ENCODE peak calls at places on chromosomes 3 and 15, in nine cellular contexts. I is CD8-positive, alpha-beta T cell; P is GM06990; H is spleen; G is AG10803; B is fibroblast of the aortic adventitia; Q is heart left ventricle; L is pancreas; O is ovary. A is an unnamed sample.
A peak's percentile ranks its signal among the peaks of the same experiment; 100 is the strongest.

GRCh38 chr3:197398301-197398878 is 100.0 kb upstream of the DLG1 start:
- DNase-seq in O (no peak), I (no peak), Q (no peak), G (no peak), B (no peak), P (no peak), L (no peak), H (no peak), A (no peak)

GRCh38 chr15:85858586-85859375 is 64.1 kb upstream of the KLHL25 start:
- DNase-seq in P (peak; percentile 46), O (peak; percentile 18), G (peak; percentile 55), B (peak; percentile 66), L (peak; percentile 49), H (peak; percentile 88), I (peak; percentile 66), Q (peak; percentile 39), A (peak; percentile 56)

GRCh38 chr15:39362832-39363561 is 217.9 kb upstream of the THBS1 start:
- DNase-seq in I (no peak), Q (no peak), G (peak; percentile 98), P (no peak), H (no peak), L (no peak), O (no peak), B (peak; percentile 26), A (peak; percentile 89)

GRCh38 chr3:14764331-14765064 is 54.3 kb upstream of the FGD5 start:
- DNase-seq in O (no peak), L (no peak), H (peak; percentile 62), I (no peak), G (peak; percentile 16), Q (no peak), P (no peak), B (peak; percentile 12), A (peak; percentile 8)

GRCh38 chr3:156321934-156322333 is 201.6 kb downstream of the KCNAB1 start:
- DNase-seq in B (no peak), H (no peak), P (no peak), O (no peak), G (no peak), L (no peak), I (no peak), Q (no peak), A (no peak)

GRCh38 chr3:57952208-57952631 is 56.0 kb upstream of the FLNB start:
- DNase-seq in O (peak; percentile 46), L (no peak), Q (peak; percentile 74), G (peak; percentile 88), H (peak; percentile 64), P (no peak), I (no peak), B (peak; percentile 88), A (peak; percentile 88)

GRCh38 chr3:137766069-137766960 is 2.2 kb downstream of the SOX14 start:
- DNase-seq in Q (no peak), O (no peak), L (no peak), H (no peak), P (no peak), B (no peak), G (no peak), I (no peak), A (no peak)

GRCh38 chr15:84749111-84749991 is 959 bp downstream of the ZNF592 start:
- DNase-seq in H (peak; percentile 85), P (peak; percentile 35), Q (peak; percentile 51), B (peak; percentile 34), L (peak; percentile 50), I (peak; percentile 25), G (peak; percentile 43), O (peak; percentile 41), A (peak; percentile 32)

GRCh38 chr15:100880139-100880896 is 687 bp downstream of the ALDH1A3 start:
- DNase-seq in O (no peak), G (peak; percentile 15), H (no peak), P (no peak), L (no peak), I (no peak), B (peak; percentile 35), Q (no peak), A (no peak)

GRCh38 chr3:141940204-141940776 is 63.8 kb downstream of the ATP1B3 start:
- DNase-seq in Q (no peak), B (peak; percentile 64), I (no peak), L (no peak), H (peak; percentile 41), O (no peak), G (peak; percentile 58), P (no peak), A (peak; percentile 42)
- TF ChIP-seq CTCF in Q (no peak), B (no peak), I (no peak), L (no peak), H (no peak), O (no peak), G (no peak), P (no peak), A (no peak)

GRCh38 chr15:98596885-98597343 is 51.4 kb upstream of the IGF1R start:
- DNase-seq in I (no peak), L (no peak), H (no peak), Q (no peak), O (no peak), P (no peak), B (peak; percentile 5), G (no peak), A (no peak)

GRCh38 chr15:98604983-98605382 is 43.4 kb upstream of the IGF1R start:
- DNase-seq in O (no peak), H (no peak), L (peak; percentile 86), G (no peak), P (no peak), Q (no peak), B (no peak), I (no peak), A (no peak)

GRCh38 chr15:98597666-98598065 is 50.7 kb upstream of the IGF1R start:
- DNase-seq in L (no peak), G (no peak), H (no peak), Q (no peak), I (no peak), B (no peak), P (no peak), O (no peak), A (no peak)

GRCh38 chr15:98596131-98596530 is 52.2 kb upstream of the IGF1R start:
- DNase-seq in G (no peak), B (no peak), H (no peak), O (no peak), P (no peak), Q (no peak), L (no peak), I (no peak), A (no peak)

GRCh38 chr15:98599911-98600685 is 48.2 kb upstream of the IGF1R start:
- DNase-seq in H (peak; percentile 81), O (peak; percentile 60), G (peak; percentile 57), I (peak; percentile 12), L (peak; percentile 74), P (peak; percentile 53), B (peak; percentile 76), Q (peak; percentile 28), A (peak; percentile 64)
- H3K4me3 ChIP-seq in H (peak overlapping the region; percentile 34), O (peak overlapping the region; percentile 36), G (peak overlapping the region; percentile 72), I (peak overlapping the region; percentile 40), L (no peak overlapping the region), P (peak overlapping the region; percentile 45), B (peak overlapping the region; percentile 74), Q (peak overlapping the region; percentile 41), A (peak overlapping the region; percentile 47)

DNA sequence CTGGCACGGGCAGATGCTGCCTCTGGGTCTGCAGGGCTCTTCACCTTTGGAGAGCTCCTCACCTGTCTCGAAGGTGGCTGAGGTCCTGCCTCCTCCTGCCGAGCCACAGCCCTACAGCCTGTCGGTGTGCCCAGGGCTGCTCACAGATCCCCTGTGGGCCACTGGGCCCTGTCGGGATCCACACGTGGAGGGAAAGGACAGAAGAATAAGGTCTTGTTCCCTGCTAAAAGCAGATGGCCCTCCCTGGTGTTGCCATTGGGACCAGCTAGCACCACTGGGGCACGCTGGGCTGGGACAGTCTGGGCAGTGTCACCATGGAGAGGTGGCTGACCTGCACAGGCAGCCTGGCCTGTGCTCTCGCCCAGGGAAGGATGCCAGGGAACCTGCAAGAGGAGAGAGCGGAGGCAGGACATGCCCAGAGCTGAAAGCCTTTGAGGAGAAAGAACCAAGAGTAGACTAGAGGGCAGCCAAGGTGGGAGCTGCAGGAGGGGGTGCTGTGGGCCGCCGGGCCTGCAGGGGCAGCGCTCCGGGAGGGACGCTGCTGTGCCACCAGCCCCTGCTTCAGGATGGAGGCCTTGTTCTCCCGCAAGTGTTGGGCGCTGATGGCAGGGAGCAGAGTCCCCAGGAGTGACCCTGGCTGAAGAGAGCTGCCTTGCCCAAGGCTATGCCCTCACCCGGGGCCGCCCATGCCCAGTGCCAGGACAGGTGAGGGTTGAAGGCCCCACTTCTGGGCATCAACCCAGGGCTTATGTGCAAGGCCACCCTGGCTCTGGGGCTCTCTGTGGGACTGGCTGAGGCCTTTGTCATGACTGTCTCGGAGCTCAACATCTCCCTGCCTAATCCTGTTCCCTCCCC is 210.2 kb downstream of the XXYLT1 start:
- DNase-seq in H (peak; percentile 81), Q (no peak), L (no peak), O (no peak), P (no peak), B (no peak), G (no peak), I (no peak), A (no peak)
- TF ChIP-seq CTCF in H (no peak), Q (no peak), L (no peak), O (no peak), P (no peak), B (no peak), G (no peak), I (no peak), A (no peak)

GRCh38 chr3:36769926-36770325 is 5.6 kb upstream of the DCLK3 start:
- DNase-seq in I (no peak), O (no peak), L (no peak), Q (no peak), B (no peak), G (no peak), P (no peak), H (no peak), A (no peak)

GRCh38 chr3:36764704-36765038 is 318 bp upstream of the DCLK3 start:
- DNase-seq in P (no peak), O (no peak), H (no peak), L (no peak), Q (no peak), B (no peak), G (no peak), I (no peak), A (no peak)

GRCh38 chr3:36763111-36763849 is 1.1 kb downstream of the DCLK3 start:
- DNase-seq in L (no peak), H (no peak), I (no peak), G (no peak), Q (no peak), B (no peak), O (no peak), P (no peak), A (no peak)

GRCh38 chr3:36765104-36765503 is 751 bp upstream of the DCLK3 start:
- DNase-seq in P (no peak), I (no peak), O (no peak), B (no peak), G (no peak), Q (no peak), H (no peak), L (no peak), A (no peak)

DNA sequence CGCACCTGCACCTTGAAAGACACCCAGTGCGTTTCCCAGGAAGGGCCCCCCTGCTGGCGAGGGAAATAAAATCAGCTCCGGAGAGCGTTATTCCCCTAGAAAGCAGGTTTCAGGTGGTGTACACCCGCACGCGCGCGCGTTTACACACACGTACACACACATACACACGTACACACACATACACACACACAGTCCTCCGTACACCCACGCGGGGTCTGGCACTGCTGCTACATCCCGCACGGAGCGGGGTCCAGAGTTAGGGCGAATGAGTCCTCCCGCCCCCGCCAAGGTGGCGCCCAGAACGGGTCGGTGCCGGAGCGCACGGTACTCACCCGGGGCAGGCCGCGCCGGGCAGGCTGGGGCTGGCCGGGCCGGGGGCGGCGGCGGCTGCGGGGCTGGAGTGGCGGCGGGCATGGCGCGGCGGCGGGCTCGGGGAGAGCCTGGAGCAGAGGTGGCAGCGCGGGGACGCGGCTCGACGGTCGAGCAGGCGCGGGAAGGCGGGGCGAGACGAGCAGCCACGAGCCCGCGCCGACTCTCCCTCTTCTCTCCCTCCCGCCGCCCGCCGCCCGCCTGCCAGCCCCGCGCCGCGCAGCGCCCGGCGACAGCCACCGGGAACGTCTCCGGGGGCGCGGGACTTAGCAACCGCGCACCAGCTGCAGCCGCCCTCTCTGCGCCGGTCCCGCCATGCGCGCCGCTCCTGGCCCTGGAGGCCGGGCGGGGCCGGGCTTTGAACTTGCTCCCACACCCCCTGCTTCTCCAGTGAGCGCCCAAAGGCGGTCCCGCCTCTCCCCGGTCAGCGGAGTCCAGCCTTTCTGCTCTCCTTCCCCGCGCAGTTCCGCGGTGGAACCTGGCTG is at the start of gene DCLK3:
- DNase-seq in L (no peak), G (no peak), B (no peak), Q (peak; percentile 25), H (peak; percentile 66), P (no peak), I (no peak), O (no peak), A (no peak)
- H3K4me3 ChIP-seq in L (no peak within 1 kb of the TSS), G (peak within 1 kb of the TSS; percentile 20), B (no peak within 1 kb of the TSS), Q (peak within 1 kb of the TSS; percentile 56), H (peak within 1 kb of the TSS; percentile 15), P (no peak within 1 kb of the TSS), I (no peak within 1 kb of the TSS), O (no peak within 1 kb of the TSS), A (no peak within 1 kb of the TSS)